ENCODE peak calls at places on chromosomes 6 and 20, in four cellular contexts. E is WTC11, F is GM10248, U is fibroblast of pulmonary artery. A is an unnamed sample.
A peak's percentile ranks its signal among the peaks of the same experiment; 100 is the strongest.

GRCh38 chr6:4336778-4337442 is 201.5 kb upstream of the ECI2 start:
- DNase-seq in U (peak; percentile 85), F (no peak), E (no peak), A (no peak)

GRCh38 chr20:46582648-46583047 is 32.2 kb upstream of the OCSTAMP start:
- DNase-seq in E (no peak), U (no peak), F (no peak), A (no peak)

GRCh38 chr6:105485456-105485855 is 82.6 kb upstream of the PREP start:
- DNase-seq in F (no peak), E (no peak), U (no peak), A (no peak)

GRCh38 chr20:36745234-36745926 is 510 bp downstream of the NDRG3 start:
- DNase-seq in U (no peak), E (no peak), F (no peak), A (no peak)

GRCh38 chr6:35590622-35591066 is 77.9 kb upstream of the TULP1 start:
- DNase-seq in F (no peak), E (no peak), U (peak; percentile 81), A (no peak)

GRCh38 chr6:32952817-32953739 is at the start of gene HLA-DMA:
- DNase-seq in F (peak; percentile 86), U (peak; percentile 96), E (peak; percentile 84), A (peak; percentile 98)

GRCh38 chr6:166692723-166693302 is 65.8 kb upstream of the RPS6KA2 start:
- DNase-seq in F (no peak), U (no peak), E (no peak), A (no peak)

GRCh38 chr20:32977281-32978008 is 26.8 kb downstream of the SUN5 start:
- DNase-seq in U (no peak), E (peak; percentile 6), F (no peak), A (no peak)

GRCh38 chr6:41531591-41532582 is 14.3 kb upstream of the FOXP4 start:
- DNase-seq in E (no peak), F (peak; percentile 88), U (peak; percentile 35), A (peak; percentile 53)

GRCh38 chr20:1033751-1034419 is 31.8 kb upstream of the RSPO4 start:
- DNase-seq in E (no peak), F (no peak), U (no peak), A (no peak)

GRCh38 chr20:8089668-8090067 is 42.4 kb upstream of the PLCB1 start:
- DNase-seq in F (no peak), U (no peak), E (no peak), A (no peak)

GRCh38 chr6:31829633-31830492 is 2.3 kb downstream of the HSPA1B start:
- DNase-seq in E (no peak), F (peak; percentile 32), U (peak; percentile 62), A (peak; percentile 51)

GRCh38 chr6:47352966-47353365 is 43.3 kb upstream of the TNFRSF21 start:
- DNase-seq in E (no peak), F (no peak), U (no peak), A (no peak)

GRCh38 chr6:163282672-163283071 is 131.8 kb upstream of the QKI start:
- DNase-seq in E (no peak), F (no peak), U (peak; percentile 34), A (no peak)

GRCh38 chr6:160837146-160837545 is 135.1 kb downstream of the PLG start:
- DNase-seq in U (no peak), E (no peak), F (no peak), A (no peak)

DNA sequence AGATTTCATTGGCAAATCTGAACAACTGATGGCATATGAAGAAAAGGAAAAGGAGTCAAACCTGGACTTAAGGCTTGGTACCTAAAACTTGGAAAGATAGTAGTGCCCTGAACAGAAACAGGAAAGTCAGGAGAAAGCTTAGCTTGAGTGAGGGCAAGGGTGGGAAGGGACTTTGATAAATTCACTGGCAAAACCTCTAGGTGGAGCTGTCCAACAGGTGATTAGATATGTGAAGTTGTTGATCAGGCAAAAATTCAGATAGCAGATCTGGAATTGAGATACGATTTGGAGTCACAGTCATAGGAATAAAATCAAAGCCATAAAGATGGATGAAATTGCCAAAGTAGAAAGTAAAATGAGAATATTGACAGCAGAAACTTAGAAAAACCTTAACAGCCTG is 16.1 kb upstream of the ZNF292 start:
- DNase-seq in F (peak; percentile 66), E (no peak), U (peak; percentile 69), A (peak; percentile 52)
- TF ChIP-seq CTCF in F (peak; percentile 71), E (peak; percentile 32), U (peak; percentile 74), A (peak; percentile 87)

DNA sequence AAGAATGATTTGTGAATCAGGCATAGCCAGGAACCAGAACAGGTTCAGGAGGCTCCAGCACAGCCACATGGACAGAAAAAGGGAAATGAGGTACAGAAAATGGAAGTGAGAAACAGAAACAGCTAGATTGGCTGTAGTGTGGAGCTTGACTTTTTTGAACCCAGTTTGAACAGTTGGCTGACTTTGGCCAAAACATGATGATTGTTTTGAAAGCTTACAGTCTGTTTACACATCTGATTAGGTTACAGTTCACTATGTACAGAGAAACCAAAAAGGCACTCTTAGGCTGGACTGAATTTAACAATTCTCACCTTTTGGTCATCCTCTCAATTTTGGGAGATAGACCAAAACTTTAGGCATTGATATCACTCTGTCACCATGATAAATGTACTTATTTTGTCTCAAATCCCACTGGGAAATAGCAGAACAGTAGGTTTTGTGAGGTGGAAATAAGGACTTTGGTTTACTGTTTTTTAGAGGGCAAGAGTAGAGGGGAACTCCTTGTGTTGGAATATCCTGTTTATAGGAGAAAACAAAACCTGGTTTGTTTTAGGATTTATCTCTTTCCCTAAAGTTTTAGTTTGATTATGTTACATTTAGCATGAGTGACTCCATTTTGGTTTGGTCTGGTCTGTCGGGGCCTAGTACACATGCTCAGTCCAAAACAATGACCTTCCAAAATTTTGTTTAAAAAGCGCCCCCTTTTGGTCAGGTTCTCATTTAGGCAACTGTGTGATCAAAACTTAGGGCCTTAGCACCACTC is 123.1 kb downstream of the OLIG3 start:
- DNase-seq in E (no peak), U (no peak), F (peak; percentile 19), A (no peak)
- TF ChIP-seq CTCF in E (peak; percentile 50), U (peak; percentile 3), F (no peak), A (peak; percentile 32)

DNA sequence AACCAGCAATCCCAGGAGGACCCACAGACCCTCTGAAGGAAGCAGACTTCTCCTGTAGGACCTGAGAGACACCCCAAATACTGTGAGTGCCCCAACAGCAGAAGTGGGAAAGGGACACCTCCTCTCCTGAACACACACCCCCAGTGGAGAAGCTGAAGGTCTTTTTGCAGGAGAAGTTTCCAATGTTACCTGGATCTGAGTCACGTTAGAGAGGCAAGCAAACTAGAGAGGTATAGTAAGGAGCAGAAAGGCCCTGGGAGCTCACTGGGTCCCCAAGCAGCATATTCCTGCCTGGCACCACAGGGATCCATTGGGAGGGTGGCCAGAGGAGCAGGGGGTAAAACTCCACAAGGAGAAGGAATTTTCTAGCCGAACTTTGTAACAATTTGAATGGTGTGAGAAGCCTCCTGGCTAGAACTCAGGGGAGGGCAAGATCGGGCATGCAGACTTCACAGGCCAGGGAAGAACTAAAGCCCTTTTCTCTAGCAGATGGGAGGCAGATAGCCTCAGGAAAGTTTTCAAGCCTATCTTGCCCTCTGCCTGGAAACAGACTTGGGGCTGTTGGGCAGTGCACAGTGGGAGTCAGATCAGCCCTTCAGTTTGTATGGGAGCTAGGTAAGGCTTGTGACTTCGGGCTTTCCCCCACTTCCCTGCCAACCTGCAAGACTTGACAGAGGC is 68.2 kb upstream of the SSTR4 start:
- DNase-seq in F (no peak), U (no peak), E (no peak), A (no peak)
- TF ChIP-seq CTCF in F (no peak), U (no peak), E (no peak), A (no peak)

GRCh38 chr6:37485259-37485658 is 14.4 kb downstream of the CCDC167 start:
- DNase-seq in F (no peak), E (peak; percentile 34), U (no peak), A (no peak)
- TF ChIP-seq CTCF in F (no peak), E (no peak), U (peak; percentile 19), A (peak; percentile 63)

DNA sequence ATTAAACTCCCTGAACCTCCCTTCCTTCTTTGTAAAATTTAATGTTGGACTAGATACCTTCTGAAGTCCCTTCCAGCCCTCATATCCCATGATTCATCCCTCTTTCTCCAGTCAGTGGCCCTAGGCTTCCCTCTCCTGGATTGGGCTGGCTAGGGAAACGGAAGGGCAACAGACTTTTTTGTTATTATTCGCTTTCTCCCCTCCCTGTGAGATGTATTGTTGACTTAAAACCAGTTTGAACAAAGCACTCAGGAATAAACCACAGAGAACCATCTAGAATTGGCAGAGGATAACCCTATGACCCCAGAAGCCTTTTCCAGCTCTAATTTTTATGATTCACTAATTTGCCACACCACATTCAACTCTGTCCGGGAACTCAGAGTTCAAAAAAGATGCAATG is 239.7 kb upstream of the SUPT3H start:
- DNase-seq in E (no peak), F (no peak), U (peak; percentile 11), A (peak; percentile 9)
- TF ChIP-seq CTCF in E (no peak), F (no peak), U (no peak), A (peak; percentile 15)

GRCh38 chr6:43935921-43936320 is 165.9 kb downstream of the VEGFA start:
- DNase-seq in F (no peak), E (no peak), U (no peak), A (no peak)

GRCh38 chr6:43933111-43933885 is 163.3 kb downstream of the VEGFA start:
- DNase-seq in E (no peak), F (no peak), U (no peak), A (no peak)

GRCh38 chr6:43936476-43936875 is 166.5 kb downstream of the VEGFA start:
- DNase-seq in U (no peak), F (no peak), E (no peak), A (no peak)

GRCh38 chr6:43934183-43934802 is 164.3 kb downstream of the VEGFA start:
- DNase-seq in F (no peak), U (no peak), E (no peak), A (no peak)

DNA sequence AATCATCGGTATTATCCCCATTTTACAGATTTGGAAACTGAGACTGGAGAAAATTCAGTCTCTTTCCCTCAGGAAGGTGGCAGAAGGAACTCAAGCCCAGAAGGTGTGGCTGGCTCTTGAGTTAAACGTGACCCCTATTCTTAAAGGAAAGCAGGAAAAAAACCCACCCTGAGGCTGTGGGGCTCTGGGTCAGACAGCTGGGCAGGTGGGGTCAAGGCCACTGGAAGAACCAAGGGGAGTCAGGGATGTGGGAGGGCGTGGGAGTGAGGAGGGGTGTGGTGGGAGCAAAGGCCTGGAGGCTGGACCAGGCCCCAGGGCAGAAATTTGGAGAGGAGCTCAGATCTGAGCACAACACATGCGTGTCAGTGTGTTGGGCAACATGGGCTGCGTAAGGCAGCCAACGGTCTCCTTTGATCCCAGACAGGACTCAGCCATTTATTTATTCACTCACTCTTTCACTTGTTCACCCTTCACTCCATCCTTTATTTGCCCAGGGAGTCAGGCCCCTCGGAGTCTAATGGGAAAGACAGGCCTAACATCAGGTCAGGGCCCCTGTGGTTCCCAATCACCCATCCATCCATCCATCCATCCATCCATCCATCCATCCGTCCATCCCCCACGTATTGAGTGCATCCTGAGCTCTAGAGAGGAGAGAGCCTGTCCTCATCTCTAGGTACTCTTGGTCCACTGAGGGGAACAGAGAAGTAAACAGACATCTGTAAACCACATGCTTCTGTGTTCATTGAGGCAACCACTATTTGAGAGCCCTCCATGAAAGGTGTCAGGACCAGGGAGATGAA is 165.0 kb downstream of the VEGFA start:
- DNase-seq in E (no peak), U (no peak), F (no peak), A (no peak)
- TF ChIP-seq CTCF in E (no peak), U (no peak), F (no peak), A (no peak)